ENCODE peak calls at places on chromosomes 1 and 21, in four cellular contexts. C is stimulated activated naive CD8-positive, alpha-beta T cell treated with anti-CD3 and anti-CD28 coated beads, Interleukin-15, Interleukin-2, amounts not matched to agents 100 U/mL and 50 U/mL, for 24 hours; B is activated naive CD8-positive, alpha-beta T cell treated with anti-CD3 and anti-CD28 coated beads, Interleukin-2, amount 10 ng/mL, durations not matched to agents 7 days and 5 days; I is natural killer cell. V is an unnamed sample.
A peak's percentile ranks its signal among the peaks of the same experiment; 100 is the strongest.

GRCh38 chr21:26391166-26391565 is 181.9 kb downstream of the CYYR1 start:
- ATAC-seq in C (no peak), B (no peak), I (no peak), V (no peak)

GRCh38 chr1:21239181-21239580 is 51.1 kb downstream of the ECE1 start:
- ATAC-seq in C (peak; percentile 53), I (peak; percentile 85), B (no peak), V (no peak)

GRCh38 chr1:8472668-8473067 is 154.8 kb downstream of the SLC45A1 start:
- ATAC-seq in I (no peak), C (peak; percentile 70), B (peak; percentile 96), V (no peak)

GRCh38 chr1:197725975-197726374 is 49.3 kb downstream of the DENND1B start:
- ATAC-seq in B (no peak), I (no peak), C (no peak), V (no peak)

GRCh38 chr1:21641967-21642366 is 27.2 kb downstream of the RAP1GAP start:
- ATAC-seq in B (no peak), C (no peak), I (no peak), V (no peak)

GRCh38 chr1:115179397-115179835 is 90.1 kb upstream of the TSPAN2 start:
- ATAC-seq in B (no peak), I (no peak), C (peak; percentile 67), V (no peak)

GRCh38 chr1:19547814-19548213 is 62.5 kb upstream of the CAPZB start:
- ATAC-seq in C (no peak), I (no peak), B (no peak), V (no peak)

GRCh38 chr1:210117681-210118170 is 114.9 kb upstream of the SERTAD4 start:
- ATAC-seq in I (no peak), B (no peak), C (no peak), V (no peak)

GRCh38 chr1:43935711-43936427 is 2.3 kb downstream of the ARTN start:
- ATAC-seq in C (no peak), B (no peak), I (no peak), V (peak; percentile 64)

GRCh38 chr1:53992085-53992874 is 25.7 kb downstream of the LDLRAD1 start:
- ATAC-seq in C (no peak), B (no peak), I (no peak), V (peak; percentile 60)

GRCh38 chr1:46673749-46674182 is 2.1 kb downstream of the TEX38 start:
- ATAC-seq in I (no peak), C (peak; percentile 83), B (peak; percentile 46), V (peak; percentile 17)

GRCh38 chr1:193558491-193559028 is 372.1 kb upstream of the B3GALT2 start:
- ATAC-seq in B (peak; percentile 22), C (peak; percentile 77), I (peak; percentile 54), V (peak; percentile 61)

GRCh38 chr1:194477908-194478307 is 1291.5 kb upstream of the B3GALT2 start:
- ATAC-seq in B (no peak), I (no peak), C (no peak), V (no peak)

GRCh38 chr1:151243683-151244216 is 10.8 kb upstream of the PSMD4 start:
- ATAC-seq in C (no peak), B (no peak), I (no peak), V (no peak)

GRCh38 chr1:176559474-176560390 is 96.8 kb downstream of the PAPPA2 start:
- ATAC-seq in C (peak; percentile 71), I (no peak), B (no peak), V (peak; percentile 47)

GRCh38 chr1:1033009-1033587 is 13.2 kb downstream of the AGRN start:
- ATAC-seq in C (peak; percentile 95), I (peak; percentile 94), B (peak; percentile 92), V (peak; percentile 89)

GRCh38 chr1:208329291-208329690 is 85.1 kb upstream of the PLXNA2 start:
- ATAC-seq in B (no peak), C (no peak), I (no peak), V (no peak)

GRCh38 chr1:117146570-117147340 is 25.2 kb upstream of the TRIM45 start:
- ATAC-seq in C (no peak), I (no peak), B (no peak), V (no peak)